ENCODE peak calls at places on chromosomes 1 and 21, in five cellular contexts. L is HuH-7.5; D is stimulated activated CD4-positive, alpha-beta T cell treated with anti-CD3 and anti-CD28 coated beads, TNF-alpha, amount 100 ng/mL, for 4 hours; X is AG08395; A is lower leg skin. Z is an unnamed sample.

GRCh38 chr1:22139817-22140216 is 3.1 kb downstream of the WNT4 start:
- DNase-seq in L (no peak), A (no peak), D (no peak), X (no peak), Z (no peak)

GRCh38 chr1:165444897-165445370 is at the start of gene RXRG:
- DNase-seq in D (no peak), A (peak), X (peak), L (no peak), Z (peak)

GRCh38 chr1:147246044-147246690 is 3.7 kb downstream of the CHD1L start:
- DNase-seq in X (no peak), L (no peak), A (no peak), D (no peak), Z (no peak)

GRCh38 chr21:40635336-40635735 is 211.6 kb downstream of the DSCAM start:
- DNase-seq in X (no peak), L (no peak), D (no peak), A (no peak), Z (no peak)

GRCh38 chr1:92076363-92076762 is 1.2 kb upstream of the SETSIP start:
- DNase-seq in X (no peak), D (no peak), L (no peak), A (no peak), Z (no peak)

GRCh38 chr1:220734571-220735326 is 13.4 kb upstream of the MTARC2 start:
- DNase-seq in X (peak), A (no peak), D (no peak), L (no peak), Z (peak)

GRCh38 chr1:63442141-63442475 is 74.7 kb downstream of the ALG6 start:
- DNase-seq in X (no peak), L (no peak), D (no peak), A (no peak), Z (no peak)

GRCh38 chr1:23930861-23931471 is 17.8 kb upstream of the CNR2 start:
- DNase-seq in X (peak), L (no peak), D (no peak), A (peak), Z (peak)

GRCh38 chr1:15089244-15089992 is 64.1 kb upstream of the TMEM51 start:
- DNase-seq in L (no peak), D (no peak), A (no peak), X (no peak), Z (peak)

GRCh38 chr21:34889287-34889536 is 159.9 kb downstream of the RUNX1 start:
- DNase-seq in D (no peak), X (peak), L (no peak), A (peak), Z (peak)

GRCh38 chr1:218478336-218478735 is 133.2 kb downstream of the TGFB2 start:
- DNase-seq in A (no peak), L (no peak), D (no peak), X (no peak), Z (no peak)

GRCh38 chr1:43582162-43582566 is 51.5 kb downstream of the PTPRF start:
- DNase-seq in A (no peak), X (peak), D (peak), L (no peak), Z (peak)

GRCh38 chr1:65165269-65166002 is 17.4 kb downstream of the AK4 start:
- DNase-seq in L (no peak), X (no peak), A (peak), D (no peak), Z (no peak)

GRCh38 chr21:44407493-44407892 is 47.8 kb upstream of the LRRC3 start:
- DNase-seq in A (no peak), D (no peak), L (no peak), X (no peak), Z (no peak)

GRCh38 chr1:41662656-41663437 is 178.4 kb upstream of the EDN2 start:
- DNase-seq in X (peak), A (peak), L (no peak), D (peak), Z (peak)

GRCh38 chr1:226976671-226977287 is 36.7 kb downstream of the COQ8A start:
- DNase-seq in D (no peak), L (no peak), X (no peak), A (peak), Z (no peak)

GRCh38 chr1:12555411-12556367 is 62.3 kb downstream of the DHRS3 start:
- DNase-seq in A (no peak), L (no peak), D (no peak), X (no peak), Z (no peak)

GRCh38 chr1:190119683-190120082 is 358.0 kb downstream of the BRINP3 start:
- DNase-seq in L (no peak), D (no peak), X (no peak), A (no peak), Z (no peak)

GRCh38 chr1:22584001-22584557 is 20.8 kb downstream of the EPHA8 start:
- DNase-seq in X (no peak), L (no peak), D (no peak), A (no peak), Z (no peak)